ENCODE peak calls at places on chromosomes 7 and 10, in eight cellular contexts. One of them, this sample, is unnamed.

GRCh38 chr7:121119047-121119446 is 130.5 kb downstream of the CPED1 start:
- DNase-seq in T-helper 22 cell: no peak
- DNase-seq in tibial nerve: no peak
- DNase-seq in neural progenitor cell: no peak
- DNase-seq in neural crest cell: no peak
- DNase-seq in HTR-8/SVneo: no peak
- DNase-seq in activated B cell treated with CpG ODN at 0.5 μM for 24 hours: no peak
- DNase-seq in left ventricle myocardium superior: no peak
- DNase-seq in this sample: no peak

GRCh38 chr10:6491841-6492609 is 88.1 kb downstream of the PRKCQ start:
- DNase-seq in T-helper 22 cell: peak
- DNase-seq in tibial nerve: no peak
- DNase-seq in neural progenitor cell: no peak
- DNase-seq in neural crest cell: no peak
- DNase-seq in HTR-8/SVneo: no peak
- DNase-seq in activated B cell treated with CpG ODN at 0.5 μM for 24 hours: no peak
- DNase-seq in left ventricle myocardium superior: no peak
- DNase-seq in this sample: no peak

GRCh38 chr7:134083766-134084487 is 43.2 kb upstream of the LRGUK start:
- DNase-seq in T-helper 22 cell: no peak
- DNase-seq in tibial nerve: no peak
- DNase-seq in neural progenitor cell: no peak
- DNase-seq in neural crest cell: no peak
- DNase-seq in HTR-8/SVneo: no peak
- DNase-seq in activated B cell treated with CpG ODN at 0.5 μM for 24 hours: no peak
- DNase-seq in left ventricle myocardium superior: no peak
- DNase-seq in this sample: no peak

GRCh38 chr7:732094-732541 is 5.0 kb upstream of the PRKAR1B start:
- DNase-seq in T-helper 22 cell: no peak
- DNase-seq in tibial nerve: no peak
- DNase-seq in neural progenitor cell: no peak
- DNase-seq in neural crest cell: no peak
- DNase-seq in HTR-8/SVneo: no peak
- DNase-seq in activated B cell treated with CpG ODN at 0.5 μM for 24 hours: no peak
- DNase-seq in left ventricle myocardium superior: peak
- DNase-seq in this sample: no peak

GRCh38 chr10:112735041-112735690 is 214.9 kb upstream of the TCF7L2 start:
- DNase-seq in T-helper 22 cell: no peak
- DNase-seq in tibial nerve: no peak
- DNase-seq in neural progenitor cell: no peak
- DNase-seq in neural crest cell: no peak
- DNase-seq in HTR-8/SVneo: no peak
- DNase-seq in activated B cell treated with CpG ODN at 0.5 μM for 24 hours: no peak
- DNase-seq in left ventricle myocardium superior: no peak
- DNase-seq in this sample: no peak

GRCh38 chr10:47243791-47244190 is 56.2 kb upstream of the GDF10 start:
- DNase-seq in T-helper 22 cell: no peak
- DNase-seq in tibial nerve: peak
- DNase-seq in neural progenitor cell: no peak
- DNase-seq in neural crest cell: no peak
- DNase-seq in HTR-8/SVneo: no peak
- DNase-seq in activated B cell treated with CpG ODN at 0.5 μM for 24 hours: no peak
- DNase-seq in left ventricle myocardium superior: no peak
- DNase-seq in this sample: no peak

GRCh38 chr10:1545524-1545923 is 191.8 kb downstream of the ADARB2 start:
- DNase-seq in T-helper 22 cell: no peak
- DNase-seq in tibial nerve: no peak
- DNase-seq in neural progenitor cell: no peak
- DNase-seq in neural crest cell: no peak
- DNase-seq in HTR-8/SVneo: no peak
- DNase-seq in activated B cell treated with CpG ODN at 0.5 μM for 24 hours: no peak
- DNase-seq in left ventricle myocardium superior: no peak
- DNase-seq in this sample: no peak

GRCh38 chr7:128056901-128057300 is 25.7 kb upstream of the LRRC4 start:
- DNase-seq in T-helper 22 cell: no peak
- DNase-seq in tibial nerve: no peak
- DNase-seq in neural progenitor cell: no peak
- DNase-seq in neural crest cell: no peak
- DNase-seq in HTR-8/SVneo: peak
- DNase-seq in activated B cell treated with CpG ODN at 0.5 μM for 24 hours: no peak
- DNase-seq in left ventricle myocardium superior: no peak
- DNase-seq in this sample: no peak

GRCh38 chr7:32461484-32461883 is 28.7 kb downstream of the LSM5 start:
- DNase-seq in T-helper 22 cell: no peak
- DNase-seq in tibial nerve: no peak
- DNase-seq in neural progenitor cell: no peak
- DNase-seq in neural crest cell: no peak
- DNase-seq in HTR-8/SVneo: no peak
- DNase-seq in activated B cell treated with CpG ODN at 0.5 μM for 24 hours: no peak
- DNase-seq in left ventricle myocardium superior: no peak
- DNase-seq in this sample: no peak

GRCh38 chr10:72027498-72027897 is 60.9 kb downstream of the SPOCK2 start:
- DNase-seq in T-helper 22 cell: no peak
- DNase-seq in tibial nerve: no peak
- DNase-seq in neural progenitor cell: no peak
- DNase-seq in neural crest cell: no peak
- DNase-seq in HTR-8/SVneo: peak
- DNase-seq in activated B cell treated with CpG ODN at 0.5 μM for 24 hours: no peak
- DNase-seq in left ventricle myocardium superior: no peak
- DNase-seq in this sample: no peak

GRCh38 chr10:114773197-114773532 is 48.4 kb upstream of the FHIP2A start:
- DNase-seq in T-helper 22 cell: no peak
- DNase-seq in tibial nerve: no peak
- DNase-seq in neural progenitor cell: no peak
- DNase-seq in neural crest cell: no peak
- DNase-seq in HTR-8/SVneo: no peak
- DNase-seq in activated B cell treated with CpG ODN at 0.5 μM for 24 hours: no peak
- DNase-seq in left ventricle myocardium superior: no peak
- DNase-seq in this sample: no peak

GRCh38 chr10:22849077-22849810 is 78.6 kb upstream of the ARMC3 start:
- DNase-seq in T-helper 22 cell: no peak
- DNase-seq in tibial nerve: peak
- DNase-seq in neural progenitor cell: no peak
- DNase-seq in neural crest cell: peak
- DNase-seq in HTR-8/SVneo: no peak
- DNase-seq in activated B cell treated with CpG ODN at 0.5 μM for 24 hours: no peak
- DNase-seq in left ventricle myocardium superior: peak
- DNase-seq in this sample: no peak

GRCh38 chr10:61662794-61663259 is at the start of gene CABCOCO1:
- DNase-seq in T-helper 22 cell: no peak
- DNase-seq in tibial nerve: peak
- DNase-seq in neural progenitor cell: peak
- DNase-seq in neural crest cell: peak
- DNase-seq in HTR-8/SVneo: peak
- DNase-seq in activated B cell treated with CpG ODN at 0.5 μM for 24 hours: no peak
- DNase-seq in left ventricle myocardium superior: peak
- DNase-seq in this sample: no peak

GRCh38 chr7:44394636-44395035 is 69.2 kb upstream of the CAMK2B start:
- DNase-seq in T-helper 22 cell: no peak
- DNase-seq in tibial nerve: no peak
- DNase-seq in neural progenitor cell: no peak
- DNase-seq in neural crest cell: no peak
- DNase-seq in HTR-8/SVneo: no peak
- DNase-seq in activated B cell treated with CpG ODN at 0.5 μM for 24 hours: no peak
- DNase-seq in left ventricle myocardium superior: no peak
- DNase-seq in this sample: no peak

GRCh38 chr10:5565671-5566581 is 41.2 kb downstream of the CALML3 start:
- DNase-seq in T-helper 22 cell: no peak
- DNase-seq in tibial nerve: no peak
- DNase-seq in neural progenitor cell: no peak
- DNase-seq in neural crest cell: no peak
- DNase-seq in HTR-8/SVneo: no peak
- DNase-seq in activated B cell treated with CpG ODN at 0.5 μM for 24 hours: peak
- DNase-seq in left ventricle myocardium superior: no peak
- DNase-seq in this sample: no peak

GRCh38 chr7:116511552-116512523 is 12.3 kb downstream of the CAV2 start:
- DNase-seq in T-helper 22 cell: no peak
- DNase-seq in tibial nerve: no peak
- DNase-seq in neural progenitor cell: peak
- DNase-seq in neural crest cell: no peak
- DNase-seq in HTR-8/SVneo: no peak
- DNase-seq in activated B cell treated with CpG ODN at 0.5 μM for 24 hours: no peak
- DNase-seq in left ventricle myocardium superior: peak
- DNase-seq in this sample: no peak

This sample was measured in stimulated activated CD4-positive, alpha-beta T cell treated with anti-CD3 and anti-CD28 coated beads, TNF-alpha, amount 100 ng/mL, for 4 hours.